ENCODE peak calls at places on chromosomes 5 and 9, in four cellular contexts. S, N, D and Y are unnamed samples.

GRCh38 chr9:114287001-114287762 is 35.7 kb upstream of the ORM1 start:
- DNase-seq in S (no peak), N (no peak), D (no peak), Y (no peak)

GRCh38 chr5:14699807-14700400 is 35.4 kb downstream of the OTULIN start:
- DNase-seq in S (no peak), N (no peak), D (no peak), Y (no peak)

GRCh38 chr9:136039488-136039887 is 55.6 kb downstream of the NACC2 start:
- DNase-seq in S (no peak), N (no peak), D (no peak), Y (no peak)

GRCh38 chr5:170572453-170572852 is 68.6 kb downstream of the KCNIP1 start:
- DNase-seq in S (no peak), N (no peak), D (peak; percentile 25), Y (no peak)

GRCh38 chr9:580652-581342 is 260.7 kb upstream of the DMRT1 start:
- DNase-seq in S (no peak), N (no peak), D (no peak), Y (no peak)

GRCh38 chr9:37471942-37472679 is 6.9 kb upstream of the ZBTB5 start:
- DNase-seq in S (peak; percentile 52), N (no peak), D (no peak), Y (peak; percentile 70)

GRCh38 chr5:130400091-130400490 is 495.8 kb downstream of the CHSY3 start:
- DNase-seq in S (no peak), N (no peak), D (no peak), Y (no peak)

GRCh38 chr5:168288349-168289245 is 2.8 kb upstream of the WWC1 start:
- DNase-seq in S (peak; percentile 93), N (no peak), D (no peak), Y (peak; percentile 97)

GRCh38 chr9:40913928-40914673 is 214.4 kb downstream of the FOXD4L6 start:
- DNase-seq in S (no peak), N (no peak), D (no peak), Y (no peak)

GRCh38 chr9:40911647-40912046 is 216.8 kb downstream of the FOXD4L6 start:
- DNase-seq in S (no peak), N (no peak), D (no peak), Y (no peak)

GRCh38 chr9:40913096-40913719 is 215.3 kb downstream of the FOXD4L6 start:
- DNase-seq in S (no peak), N (no peak), D (no peak), Y (no peak)

GRCh38 chr9:40909821-40910220 is 218.7 kb downstream of the FOXD4L6 start:
- DNase-seq in S (no peak), N (no peak), D (no peak), Y (no peak)

GRCh38 chr9:40914772-40915659 is 213.5 kb downstream of the FOXD4L6 start:
- DNase-seq in S (no peak), N (no peak), D (no peak), Y (no peak)
- H3K9me3 ChIP-seq in S (no peaks in the 10 kb centered on the region), N (peaks cover 89% of the 10 kb centered on the region), D (peaks cover 5% of the 10 kb centered on the region), Y (peaks cover 10% of the 10 kb centered on the region)

GRCh38 chr9:79604149-79604548 is 32.4 kb downstream of the TLE4 start:
- DNase-seq in S (no peak), N (no peak), D (no peak), Y (no peak)
- H3K9me3 ChIP-seq in S (no peaks in the 10 kb centered on the region), N (peaks cover 13% of the 10 kb centered on the region), D (peaks cover 11% of the 10 kb centered on the region), Y (no peaks in the 10 kb centered on the region)

GRCh38 chr9:84947412-84947972 is 278.0 kb downstream of the NTRK2 start:
- DNase-seq in S (no peak), N (no peak), D (no peak), Y (no peak)
- H3K9me3 ChIP-seq in S (no peaks in the 10 kb centered on the region), N (no peaks in the 10 kb centered on the region), D (no peaks in the 10 kb centered on the region), Y (no peaks in the 10 kb centered on the region)

GRCh38 chr5:25688156-25688555 is 1043.4 kb upstream of the CDH10 start:
- DNase-seq in S (no peak), N (no peak), D (peak; percentile 48), Y (no peak)
- H3K9me3 ChIP-seq in S (no peaks in the 10 kb centered on the region), N (no peaks in the 10 kb centered on the region), D (no peaks in the 10 kb centered on the region), Y (no peaks in the 10 kb centered on the region)

DNA sequence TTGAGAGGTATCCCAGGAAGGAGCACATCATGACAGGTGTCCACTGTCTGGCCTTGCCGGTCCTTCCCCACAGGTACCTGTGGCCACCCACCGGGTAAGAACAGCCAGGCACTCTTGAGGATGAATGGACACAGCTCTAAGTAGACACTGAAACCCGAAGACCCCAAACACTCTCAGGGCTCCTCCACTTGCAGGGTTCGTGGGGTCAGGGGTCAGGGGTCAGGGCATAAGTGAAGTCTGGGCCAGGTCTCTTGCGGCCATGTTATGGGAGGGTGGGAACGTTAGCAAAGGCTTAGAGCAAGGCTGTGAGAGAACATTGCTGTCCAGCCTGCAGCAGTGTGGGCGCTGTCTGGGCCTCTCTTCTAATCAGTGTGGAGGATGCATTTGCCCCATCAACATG is 40.0 kb downstream of the MAPK9 start:
- DNase-seq in S (no peak), N (no peak), D (no peak), Y (no peak)
- H3K9me3 ChIP-seq in S (peaks cover 45% of the 10 kb centered on the region), N (peaks cover 85% of the 10 kb centered on the region), D (peaks cover 39% of the 10 kb centered on the region), Y (peaks cover 17% of the 10 kb centered on the region)

DNA sequence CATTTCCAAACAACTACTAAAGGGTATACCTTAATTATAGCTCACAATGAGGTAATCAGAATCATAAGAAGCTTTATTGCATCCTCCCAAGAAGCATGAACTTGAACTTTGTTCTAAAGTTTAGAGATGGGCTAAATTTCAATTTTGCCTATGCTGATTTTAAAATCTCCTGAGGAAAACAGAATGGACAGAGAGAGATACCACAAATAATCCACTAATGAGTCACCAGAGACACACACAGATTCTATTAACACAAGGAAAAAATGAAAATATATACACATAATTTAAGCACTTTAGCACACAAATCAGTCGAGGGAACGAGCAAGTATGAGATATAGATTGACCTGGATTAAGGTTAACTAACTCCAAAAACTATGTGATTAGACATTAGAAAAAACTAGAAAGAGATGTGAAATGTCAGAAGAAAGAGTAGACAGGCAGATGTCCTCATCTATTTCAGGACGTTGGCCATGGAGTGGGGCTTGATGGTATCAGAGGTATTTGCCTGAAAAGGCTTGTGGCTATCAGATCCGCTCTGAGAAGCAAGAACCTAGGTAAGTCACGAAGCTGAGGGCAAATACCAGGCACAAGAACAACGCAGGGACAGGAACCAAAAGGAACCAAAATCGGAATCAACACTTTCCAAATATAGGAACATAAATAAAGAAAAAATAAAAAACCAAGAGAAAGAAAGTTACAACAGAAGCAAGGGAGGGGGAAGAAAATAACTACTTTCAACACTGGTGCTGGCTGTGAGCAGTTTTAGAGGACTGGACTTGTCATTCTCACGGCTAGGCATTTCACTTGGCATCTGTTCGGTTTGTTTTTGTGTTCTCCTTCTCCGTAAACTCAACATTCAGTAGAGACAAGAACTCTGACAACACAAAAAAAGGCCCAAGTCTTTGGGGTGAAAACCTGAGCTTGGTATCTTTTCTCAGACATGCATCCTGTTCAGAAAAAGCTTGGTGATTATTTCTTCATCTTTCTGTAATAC is 294.6 kb upstream of the PUM3 start:
- DNase-seq in S (no peak), N (no peak), D (no peak), Y (no peak)
- H3K9me3 ChIP-seq in S (no peaks in the 10 kb centered on the region), N (no peaks in the 10 kb centered on the region), D (no peaks in the 10 kb centered on the region), Y (no peaks in the 10 kb centered on the region)